ENCODE peak calls at places on chromosomes 13 and 19, in four cellular contexts. K is HepG2, N is PC-3, P is IMR-90. B is an unnamed sample.
A peak's percentile ranks its signal among the peaks of the same experiment; 100 is the strongest.

GRCh38 chr19:35764432-35765315 is 6.7 kb downstream of the PROSER3 start:
- DNase-seq in K (no peak), P (no peak), N (no peak), B (peak; percentile 88)

GRCh38 chr19:38039966-38040365 is 133.0 kb downstream of the SIPA1L3 start:
- DNase-seq in N (peak; percentile 87), K (no peak), P (peak; percentile 99), B (no peak)

GRCh38 chr13:90414691-90415596 is 932.5 kb upstream of the MIR17HG start:
- DNase-seq in K (no peak), N (peak; percentile 47), P (peak; percentile 81), B (no peak)

GRCh38 chr13:45544520-45544919 is 71.0 kb downstream of the ERICH6B start:
- DNase-seq in P (no peak), K (no peak), N (no peak), B (no peak)

GRCh38 chr13:29397265-29397664 is 198.2 kb downstream of the SLC7A1 start:
- DNase-seq in N (no peak), K (no peak), P (no peak), B (no peak)

GRCh38 chr19:16070366-16070990 is 5.8 kb upstream of the TPM4 start:
- DNase-seq in P (no peak), K (peak; percentile 84), N (peak; percentile 98), B (no peak)

GRCh38 chr13:25857830-25858229 is 194.0 kb downstream of the SHISA2 start:
- DNase-seq in P (no peak), K (no peak), N (peak; percentile 58), B (no peak)

GRCh38 chr19:28633223-28634030 is 579.5 kb downstream of the UQCRFS1 start:
- DNase-seq in P (peak; percentile 1), N (peak; percentile 3), K (no peak), B (peak; percentile 11)

GRCh38 chr13:63481334-63481733 is 2065.7 kb upstream of the PCDH20 start:
- DNase-seq in P (peak; percentile 36), K (no peak), N (no peak), B (no peak)

GRCh38 chr19:1251503-1252220 is 3.3 kb downstream of the MIDN start:
- DNase-seq in P (no peak), K (peak; percentile 90), N (no peak), B (peak; percentile 38)

GRCh38 chr19:1249990-1250298 is 1.6 kb downstream of the MIDN start:
- DNase-seq in N (no peak), P (no peak), K (no peak), B (no peak)

GRCh38 chr19:1249298-1249989 is 1.1 kb downstream of the MIDN start:
- DNase-seq in K (peak; percentile 89), P (peak; percentile 96), N (peak; percentile 88), B (peak; percentile 89)

GRCh38 chr19:1251233-1251502 is 2.8 kb downstream of the MIDN start:
- DNase-seq in P (peak; percentile 68), K (peak; percentile 37), N (peak; percentile 51), B (peak; percentile 71)

DNA sequence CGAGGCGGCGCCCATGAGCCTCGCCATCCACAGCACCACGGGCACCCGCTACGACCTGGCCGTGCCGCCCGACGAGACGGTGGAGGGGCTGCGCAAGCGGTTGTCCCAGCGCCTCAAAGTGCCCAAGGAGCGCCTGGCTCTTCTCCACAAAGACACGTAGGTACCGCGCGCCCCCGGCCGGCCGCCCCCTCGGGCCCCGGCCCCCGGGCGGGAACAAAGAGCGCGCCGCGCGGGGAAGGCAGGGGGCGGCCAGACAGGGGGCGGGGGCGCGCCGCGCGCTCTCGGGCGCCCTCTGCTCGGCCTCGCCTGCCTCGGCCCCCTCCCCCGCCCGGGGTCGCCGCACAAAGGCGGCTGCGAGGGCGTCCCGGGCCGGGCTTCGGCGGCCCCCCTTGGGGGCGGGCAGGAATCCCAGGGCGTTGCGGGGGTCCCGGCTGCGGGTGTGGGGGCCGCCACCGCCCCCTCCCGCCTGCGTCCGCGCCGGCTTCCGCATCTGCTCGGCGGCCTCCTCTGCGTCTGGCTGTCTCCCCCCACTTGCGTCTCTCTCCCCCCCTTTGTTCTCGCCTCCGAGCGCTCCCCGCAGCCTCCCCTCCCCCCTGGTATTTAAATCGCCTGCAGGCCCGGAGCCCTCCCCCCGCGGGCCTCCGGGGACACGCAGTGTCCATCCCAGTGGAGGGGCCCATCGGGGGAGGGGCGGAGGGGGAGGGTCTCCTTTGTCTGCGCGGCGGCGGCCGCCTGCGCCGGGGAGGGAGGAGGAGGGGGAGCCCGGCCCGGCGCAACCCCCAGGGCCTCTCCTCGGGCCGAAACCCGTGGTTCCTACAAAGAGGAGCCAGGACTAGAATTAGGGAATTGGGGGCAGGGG is 2.2 kb downstream of the MIDN start:
- DNase-seq in K (peak; percentile 68), P (peak; percentile 60), N (no peak), B (peak; percentile 32)
- H3K4me1 ChIP-seq in K (peaks cover 52% of the 10 kb centered on the region), P (peaks cover 25% of the 10 kb centered on the region), N (peaks cover 23% of the 10 kb centered on the region), B (peaks cover 18% of the 10 kb centered on the region)

GRCh38 chr19:1613808-1614570 is 8.7 kb upstream of the UQCR11 start:
- DNase-seq in N (no peak), P (no peak), K (no peak), B (no peak)

GRCh38 chr19:1616396-1616795 is 11.1 kb upstream of the UQCR11 start:
- DNase-seq in N (no peak), K (no peak), P (no peak), B (peak; percentile 89)

GRCh38 chr19:1612114-1613086 is 7.1 kb upstream of the UQCR11 start:
- DNase-seq in N (no peak), K (no peak), P (no peak), B (no peak)

GRCh38 chr19:1616875-1617274 is 11.6 kb upstream of the UQCR11 start:
- DNase-seq in K (no peak), P (no peak), N (no peak), B (no peak)

DNA sequence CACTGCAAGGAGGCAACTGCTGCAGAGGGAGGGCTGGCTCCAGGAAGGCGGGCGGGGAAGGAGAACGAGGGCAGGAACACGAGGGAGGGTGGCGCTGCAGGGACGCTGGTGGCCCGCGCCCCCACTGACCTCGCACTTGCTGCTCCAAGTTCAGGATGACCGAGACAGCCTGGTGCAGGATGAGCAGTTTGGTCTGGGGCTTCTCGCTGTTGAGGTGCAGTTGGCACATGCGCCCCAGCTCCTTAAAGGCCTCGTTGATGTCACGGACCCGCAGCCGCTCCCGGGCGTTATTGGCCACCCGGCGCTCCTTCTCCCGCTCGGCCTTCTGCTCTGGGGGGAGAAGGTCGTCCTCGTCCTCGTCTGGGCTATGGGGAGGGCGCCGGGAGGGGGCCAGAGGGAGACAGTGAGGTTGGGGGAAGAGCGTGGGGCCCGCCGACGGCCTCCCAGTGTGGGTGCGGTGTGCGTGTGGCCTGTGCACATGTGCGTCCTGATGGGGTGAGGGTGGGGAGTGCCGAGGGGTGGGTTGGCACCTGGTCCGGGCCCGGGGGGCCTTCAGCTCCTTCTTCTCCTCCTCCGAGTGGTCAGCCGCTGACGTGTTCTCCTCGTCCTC is 10.0 kb upstream of the UQCR11 start:
- DNase-seq in K (no peak), P (no peak), N (no peak), B (no peak)
- H3K4me2 ChIP-seq in K (no peak overlapping the region), P (no peak overlapping the region), N (no peak overlapping the region), B (no peak overlapping the region)

DNA sequence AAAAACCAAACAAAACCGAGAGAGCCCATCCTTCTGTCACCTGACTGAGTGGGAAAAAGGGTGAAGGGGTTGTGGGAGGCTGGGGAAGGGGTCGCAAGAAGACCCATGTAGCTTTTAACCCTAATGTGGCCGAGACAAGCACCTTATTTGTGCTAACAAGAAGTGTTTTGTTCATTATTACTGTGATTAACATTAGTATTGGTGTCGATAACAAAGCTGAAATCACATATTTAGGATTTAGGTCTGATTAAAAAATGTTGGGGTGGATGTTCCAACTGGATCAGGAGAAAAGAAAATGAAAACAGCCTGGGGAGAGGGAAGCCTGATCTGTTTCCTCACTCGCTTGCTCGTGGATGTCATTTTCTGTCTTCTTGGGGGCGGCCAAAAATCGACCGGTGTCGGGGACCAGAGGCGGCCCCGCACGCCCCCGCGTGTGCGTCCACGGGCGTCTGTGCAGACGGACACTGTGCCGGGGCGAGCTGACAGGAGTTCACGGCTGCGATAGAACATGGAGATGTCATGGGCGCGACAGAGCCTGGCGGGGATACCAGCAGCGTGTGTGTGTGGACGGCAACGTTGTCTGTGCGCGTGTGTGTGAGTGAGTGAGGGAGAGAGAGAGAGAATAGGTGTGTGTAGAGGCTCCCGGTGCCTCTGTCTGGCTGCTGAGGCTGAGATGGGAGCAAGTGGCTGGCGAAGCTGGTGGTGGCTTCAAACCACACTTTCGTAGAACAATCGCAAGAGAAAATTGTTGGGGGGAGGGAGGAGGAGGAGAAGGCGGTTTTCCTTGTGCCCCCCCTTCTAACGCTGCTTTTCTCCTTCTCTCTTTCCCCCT is 29.1 kb downstream of the NFIX start:
- DNase-seq in P (peak; percentile 45), K (no peak), N (peak; percentile 55), B (no peak)
- H3K4me1 ChIP-seq in P (peaks cover 40% of the 10 kb centered on the region), K (peaks cover 87% of the 10 kb centered on the region), N (peaks cover 54% of the 10 kb centered on the region), B (no peaks in the 10 kb centered on the region)

GRCh38 chr19:8358948-8359347 is 5.0 kb upstream of the ANGPTL4 start:
- DNase-seq in K (no peak), P (no peak), N (no peak), B (no peak)

GRCh38 chr19:8360196-8360595 is 3.8 kb upstream of the ANGPTL4 start:
- DNase-seq in K (no peak), P (no peak), N (no peak), B (no peak)

GRCh38 chr19:8355631-8356402 is 8.1 kb upstream of the ANGPTL4 start:
- DNase-seq in N (peak; percentile 97), P (peak; percentile 98), K (peak; percentile 72), B (peak; percentile 54)

GRCh38 chr19:8352134-8352827 is 9.2 kb upstream of the KANK3 start:
- DNase-seq in N (no peak), K (no peak), P (peak; percentile 34), B (no peak)

GRCh38 chr19:8357007-8357521 is 6.9 kb upstream of the ANGPTL4 start:
- DNase-seq in K (peak; percentile 93), N (no peak), P (no peak), B (no peak)
- H3K4me2 ChIP-seq in K (peak overlapping the region; percentile 1), N (no peak overlapping the region), P (no peak overlapping the region), B (no peak overlapping the region)

DNA sequence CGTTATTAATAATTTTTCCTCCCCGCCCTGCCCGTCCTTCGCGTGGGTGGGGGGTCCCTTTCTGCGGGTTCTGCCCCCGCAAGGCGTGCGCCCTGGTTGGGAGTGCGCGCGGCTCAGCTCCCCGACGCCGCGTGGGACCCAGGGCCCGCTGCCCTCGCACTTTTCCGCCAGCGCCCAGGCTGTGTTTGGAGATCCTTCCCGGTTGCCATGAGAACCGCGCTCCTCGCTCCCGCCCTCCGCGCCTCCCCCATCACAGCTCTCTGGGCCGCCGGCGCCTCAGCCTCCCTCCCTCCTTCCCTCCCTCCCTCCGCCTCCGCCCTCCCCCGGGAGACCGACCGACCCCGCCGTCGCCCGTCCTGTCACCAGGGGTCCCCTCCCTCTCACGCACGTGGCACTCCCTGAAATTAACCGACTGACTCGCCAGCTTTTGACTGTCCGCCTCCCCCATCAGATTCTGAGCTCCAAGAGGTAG is 2.4 kb upstream of the SSBP4 start:
- DNase-seq in K (peak; percentile 70), P (peak; percentile 78), N (peak; percentile 67), B (peak; percentile 83)
- H3K4me1 ChIP-seq in K (peaks cover 66% of the 10 kb centered on the region), P (peaks cover 37% of the 10 kb centered on the region), N (peaks cover 37% of the 10 kb centered on the region), B (peaks cover 35% of the 10 kb centered on the region)

B was measured in trophoblast cell.